ENCODE peak calls at places on chromosomes 5 and 9, in eight cellular contexts. S is stomach, I is brain microvascular endothelial cell, T is upper lobe of right lung, V is thyroid gland, H is WERI-Rb-1, K is fibroblast of lung, C is IMR-90. D is an unnamed sample.

GRCh38 chr5:137470111-137470920 is 28.8 kb downstream of the SPOCK1 start:
- DNase-seq in H (no peak), K (peak), V (peak), I (peak), S (no peak), C (peak), T (no peak), D (peak)

GRCh38 chr5:167629634-167630033 is 661.8 kb upstream of the WWC1 start:
- DNase-seq in I (no peak), S (no peak), T (no peak), H (no peak), K (no peak), C (no peak), V (no peak), D (no peak)

GRCh38 chr5:58025825-58026224 is 434.1 kb downstream of the PLK2 start:
- DNase-seq in V (no peak), C (no peak), S (no peak), I (no peak), H (no peak), K (no peak), T (no peak), D (no peak)

GRCh38 chr5:134141346-134142050 is 27.0 kb downstream of the TCF7 start:
- DNase-seq in V (no peak), H (no peak), T (peak), C (no peak), I (no peak), K (no peak), S (peak), D (no peak)

GRCh38 chr9:114790521-114790920 is 15.3 kb downstream of the TNFSF15 start:
- DNase-seq in H (no peak), K (peak), T (no peak), C (no peak), I (no peak), S (no peak), V (no peak), D (no peak)

GRCh38 chr5:150511641-150512367 is 3.9 kb downstream of the NDST1 start:
- DNase-seq in H (peak), T (no peak), I (peak), K (peak), S (peak), C (peak), V (no peak), D (peak)

GRCh38 chr5:66850354-66851075 is 254.3 kb downstream of the MAST4 start:
- DNase-seq in V (no peak), C (peak), T (no peak), I (no peak), H (no peak), K (no peak), S (no peak), D (peak)

GRCh38 chr5:146249801-146250200 is 46.4 kb downstream of the RBM27 start:
- DNase-seq in H (no peak), I (no peak), K (no peak), C (no peak), T (no peak), S (no peak), V (no peak), D (no peak)

GRCh38 chr9:125701351-125701750 is 5.7 kb downstream of the MAPKAP1 start:
- DNase-seq in S (no peak), V (no peak), C (peak), K (peak), H (no peak), I (peak), T (no peak), D (peak)

GRCh38 chr9:16333697-16334096 is 536.8 kb downstream of the BNC2 start:
- DNase-seq in T (no peak), V (no peak), C (no peak), K (peak), S (no peak), H (no peak), I (no peak), D (no peak)

GRCh38 chr5:162325143-162325727 is 257.7 kb downstream of the GABRG2 start:
- DNase-seq in V (no peak), I (peak), K (no peak), C (no peak), T (no peak), H (no peak), S (no peak), D (no peak)

GRCh38 chr5:142910128-142910527 is 140.0 kb downstream of the ARHGAP26 start:
- DNase-seq in K (no peak), C (no peak), T (no peak), V (no peak), I (no peak), S (no peak), H (no peak), D (no peak)

GRCh38 chr5:135038829-135039525 is 4.9 kb upstream of the PITX1 start:
- DNase-seq in H (no peak), S (no peak), I (no peak), V (no peak), C (no peak), K (no peak), T (no peak), D (peak)

GRCh38 chr9:19151425-19152159 is 24.3 kb upstream of the PLIN2 start:
- DNase-seq in H (no peak), C (no peak), V (no peak), S (peak), T (no peak), K (no peak), I (no peak), D (no peak)

GRCh38 chr5:71732011-71732410 is 12.9 kb downstream of the CARTPT start:
- DNase-seq in V (no peak), I (no peak), H (no peak), T (no peak), S (no peak), K (no peak), C (no peak), D (no peak)

GRCh38 chr9:107732781-107733529 is 243.4 kb upstream of the KLF4 start:
- DNase-seq in V (peak), T (no peak), H (no peak), C (peak), K (peak), I (no peak), S (peak), D (peak)

GRCh38 chr9:123238364-123238763 is 30.0 kb downstream of the STRBP start:
- DNase-seq in S (no peak), T (no peak), V (no peak), K (no peak), I (no peak), C (no peak), H (no peak), D (no peak)

GRCh38 chr5:55936100-55936693 is 58.6 kb downstream of the IL6ST start:
- DNase-seq in I (peak), C (peak), T (peak), K (peak), S (peak), H (peak), V (peak), D (peak)

GRCh38 chr9:16640649-16641048 is 229.8 kb downstream of the BNC2 start:
- DNase-seq in H (no peak), I (no peak), V (no peak), T (no peak), K (peak), S (no peak), C (no peak), D (no peak)

GRCh38 chr5:62626534-62626933 is 47.9 kb downstream of the LRRC70 start:
- DNase-seq in H (no peak), V (no peak), S (no peak), C (no peak), T (no peak), I (no peak), K (no peak), D (no peak)

GRCh38 chr9:129749575-129749974 is 3.3 kb downstream of the PTGES start:
- DNase-seq in H (no peak), S (no peak), C (no peak), K (no peak), V (no peak), I (no peak), T (no peak), D (no peak)

GRCh38 chr5:25091917-25092316 is 447.1 kb upstream of the CDH10 start:
- DNase-seq in T (no peak), K (peak), S (no peak), V (no peak), I (no peak), C (no peak), H (no peak), D (peak)

GRCh38 chr5:157582731-157583580 is 7.4 kb upstream of the ADAM19 start:
- DNase-seq in K (no peak), H (no peak), I (no peak), T (no peak), V (no peak), S (no peak), C (no peak), D (no peak)
- TF ChIP-seq CTCF in K (no peak), H (peak), I (peak), T (no peak), V (no peak), S (no peak), C (no peak), D (no peak)

GRCh38 chr9:27473135-27473534 is 51.0 kb upstream of the IFNK start:
- DNase-seq in I (peak), H (peak), V (peak), C (no peak), S (no peak), T (peak), K (peak), D (no peak)

GRCh38 chr9:27471789-27472585 is 52.1 kb upstream of the IFNK start:
- DNase-seq in I (no peak), H (peak), K (peak), C (no peak), S (no peak), V (no peak), T (no peak), D (no peak)

GRCh38 chr9:27474350-27474749 is 49.7 kb upstream of the IFNK start:
- DNase-seq in T (no peak), I (no peak), V (no peak), C (no peak), H (no peak), S (no peak), K (no peak), D (no peak)

GRCh38 chr9:27476870-27477269 is 47.2 kb upstream of the IFNK start:
- DNase-seq in V (no peak), K (no peak), S (no peak), C (no peak), H (no peak), T (no peak), I (no peak), D (no peak)

GRCh38 chr9:27475057-27475456 is 49.0 kb upstream of the IFNK start:
- DNase-seq in T (no peak), I (no peak), C (no peak), S (no peak), V (no peak), K (no peak), H (no peak), D (no peak)
- H3K27ac ChIP-seq in T (peak), I (no peak), C (no peak), S (no peak), V (no peak), K (no peak), H (no peak), D (no peak)

DNA sequence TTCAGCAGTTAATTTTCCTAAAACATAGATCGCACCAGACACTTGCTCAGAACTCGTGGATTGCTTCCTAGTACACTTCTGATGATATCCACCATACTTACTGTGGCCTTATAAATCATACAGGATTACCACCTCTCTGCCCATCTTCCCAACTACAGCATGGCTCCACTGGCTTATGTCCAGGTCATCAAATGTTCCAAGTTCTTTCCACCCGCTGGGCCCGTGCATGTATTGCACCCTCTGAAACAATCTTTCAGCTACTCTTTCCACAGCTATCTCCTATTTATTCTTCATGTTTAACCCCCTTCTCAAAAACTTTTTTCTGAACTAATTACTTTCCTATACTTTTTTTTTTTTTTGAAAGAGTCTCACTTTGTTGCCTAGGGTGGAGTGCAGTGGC is 18.5 kb downstream of the FBXW2 start:
- DNase-seq in T (no peak), C (no peak), V (no peak), I (no peak), S (no peak), K (no peak), H (no peak), D (no peak)
- TF ChIP-seq CTCF in T (no peak), C (no peak), V (no peak), I (peak), S (no peak), K (no peak), H (no peak), D (no peak)

GRCh38 chr5:172665049-172665541 is 24.0 kb downstream of the NEURL1B start:
- DNase-seq in V (no peak), K (no peak), T (peak), I (no peak), S (no peak), C (no peak), H (no peak), D (no peak)

GRCh38 chr5:172669808-172670402 is 28.8 kb downstream of the NEURL1B start:
- DNase-seq in C (no peak), S (no peak), H (no peak), T (peak), V (no peak), I (no peak), K (no peak), D (no peak)

GRCh38 chr5:172666251-172666650 is 25.2 kb downstream of the NEURL1B start:
- DNase-seq in H (no peak), T (no peak), K (no peak), S (no peak), C (peak), V (no peak), I (no peak), D (no peak)

GRCh38 chr5:172670444-172670843 is 29.4 kb downstream of the NEURL1B start:
- DNase-seq in T (no peak), S (no peak), I (no peak), C (no peak), H (no peak), V (no peak), K (no peak), D (no peak)

GRCh38 chr5:172667786-172668735 is 27.0 kb downstream of the NEURL1B start:
- DNase-seq in T (peak), C (no peak), S (no peak), H (no peak), I (no peak), V (no peak), K (no peak), D (no peak)
- H3K27ac ChIP-seq in T (peak), C (no peak), S (no peak), H (no peak), I (no peak), V (no peak), K (no peak), D (peak)

GRCh38 chr9:97908736-97909135 is 13.6 kb downstream of the TRMO start:
- DNase-seq in T (no peak), V (no peak), K (no peak), S (no peak), I (no peak), H (no peak), C (no peak), D (no peak)
- TF ChIP-seq CTCF in T (no peak), V (no peak), K (no peak), S (no peak), I (no peak), H (no peak), C (no peak), D (no peak)

DNA sequence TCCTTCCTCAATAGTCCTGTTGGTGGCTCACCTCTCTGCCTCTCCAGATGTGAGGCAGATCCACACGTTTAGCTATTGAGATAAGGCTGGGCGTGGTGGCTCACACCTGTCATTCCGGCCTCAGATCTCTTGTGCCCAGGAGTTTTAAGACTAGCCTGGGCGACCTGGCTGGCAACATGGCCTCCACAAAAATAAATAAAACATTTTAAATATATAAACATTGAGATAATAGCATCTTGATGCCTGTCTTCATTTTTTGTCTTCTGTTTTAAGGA is 1.4 kb upstream of the TMEM250 start:
- DNase-seq in S (no peak), C (no peak), H (no peak), K (no peak), V (no peak), I (no peak), T (no peak), D (no peak)
- H3K27ac ChIP-seq in S (peak), C (no peak), H (peak), K (peak), V (no peak), I (no peak), T (peak), D (peak)

DNA sequence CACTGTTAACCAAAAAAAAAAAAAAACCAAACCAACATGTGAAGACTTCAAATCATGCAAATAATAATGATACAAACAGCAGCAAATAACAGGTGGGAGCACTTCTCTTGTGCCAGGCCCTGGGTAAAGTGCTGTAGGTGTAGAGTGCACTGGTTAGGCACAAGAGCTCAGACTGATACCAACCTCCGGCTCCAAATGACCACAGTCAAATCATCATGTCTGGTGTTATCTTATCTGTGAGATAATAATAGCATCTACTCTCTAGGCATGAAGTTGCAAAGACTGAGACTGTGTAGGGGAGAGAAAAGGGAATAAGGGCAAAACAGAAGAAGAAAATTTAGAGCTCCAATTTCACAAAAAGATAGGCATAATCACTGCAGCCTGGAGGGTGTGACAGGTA is 159.5 kb downstream of the ARL15 start:
- DNase-seq in K (no peak), T (no peak), I (no peak), S (no peak), H (no peak), C (no peak), V (no peak), D (no peak)
- TF ChIP-seq CTCF in K (no peak), T (no peak), I (no peak), S (no peak), H (no peak), C (no peak), V (no peak), D (no peak)

D was measured in RWPE1.